ENCODE peak calls at places on chromosome 9, in five cellular contexts. One of them, this sample, is unnamed.

GRCh38 chr9:129281506-129282145 is 103.6 kb upstream of the IER5L start:
- DNase-seq in HuH-7: no peak
- DNase-seq in dermis microvascular lymphatic vessel endothelial cell: no peak
- DNase-seq in C1 segment of cervical spinal cord: no peak
- DNase-seq in HCT116: no peak
- DNase-seq in this sample: no peak

GRCh38 chr9:123784513-123784912 is 145.4 kb downstream of the DENND1A start:
- DNase-seq in HuH-7: no peak
- DNase-seq in dermis microvascular lymphatic vessel endothelial cell: no peak
- DNase-seq in C1 segment of cervical spinal cord: no peak
- DNase-seq in HCT116: no peak
- DNase-seq in this sample: no peak

GRCh38 chr9:137876781-137877386 is 698 bp upstream of the CACNA1B start:
- DNase-seq in HuH-7: no peak
- DNase-seq in dermis microvascular lymphatic vessel endothelial cell: no peak
- DNase-seq in C1 segment of cervical spinal cord: no peak
- DNase-seq in HCT116: no peak
- DNase-seq in this sample: no peak

GRCh38 chr9:130129425-130130061 is 42.7 kb upstream of the NCS1 start:
- DNase-seq in HuH-7: no peak
- DNase-seq in dermis microvascular lymphatic vessel endothelial cell: no peak
- DNase-seq in C1 segment of cervical spinal cord: no peak
- DNase-seq in HCT116: no peak
- DNase-seq in this sample: no peak

GRCh38 chr9:34187891-34188240 is 9.0 kb downstream of the UBAP1 start:
- DNase-seq in HuH-7: no peak
- DNase-seq in dermis microvascular lymphatic vessel endothelial cell: no peak
- DNase-seq in C1 segment of cervical spinal cord: no peak
- DNase-seq in HCT116: no peak
- DNase-seq in this sample: no peak

GRCh38 chr9:522658-523057 is 308.0 kb downstream of the DOCK8 start:
- DNase-seq in HuH-7: no peak
- DNase-seq in dermis microvascular lymphatic vessel endothelial cell: no peak
- DNase-seq in C1 segment of cervical spinal cord: no peak
- DNase-seq in HCT116: no peak
- DNase-seq in this sample: no peak

GRCh38 chr9:6944093-6944551 is 186.3 kb downstream of the KDM4C start:
- DNase-seq in HuH-7: no peak
- DNase-seq in dermis microvascular lymphatic vessel endothelial cell: peak
- DNase-seq in C1 segment of cervical spinal cord: no peak
- DNase-seq in HCT116: no peak
- DNase-seq in this sample: no peak

GRCh38 chr9:131870156-131870555 is 130.3 kb upstream of the RAPGEF1 start:
- DNase-seq in HuH-7: no peak
- DNase-seq in dermis microvascular lymphatic vessel endothelial cell: no peak
- DNase-seq in C1 segment of cervical spinal cord: no peak
- DNase-seq in HCT116: no peak
- DNase-seq in this sample: no peak

GRCh38 chr9:69571032-69571431 is 101.1 kb downstream of the APBA1 start:
- DNase-seq in HuH-7: no peak
- DNase-seq in dermis microvascular lymphatic vessel endothelial cell: peak
- DNase-seq in C1 segment of cervical spinal cord: no peak
- DNase-seq in HCT116: no peak
- DNase-seq in this sample: no peak

GRCh38 chr9:135583686-135584011 is 22.1 kb downstream of the PAEP start:
- DNase-seq in HuH-7: no peak
- DNase-seq in dermis microvascular lymphatic vessel endothelial cell: no peak
- DNase-seq in C1 segment of cervical spinal cord: no peak
- DNase-seq in HCT116: no peak
- DNase-seq in this sample: peak

GRCh38 chr9:115275753-115276152 is 157.8 kb upstream of the TNC start:
- DNase-seq in HuH-7: no peak
- DNase-seq in dermis microvascular lymphatic vessel endothelial cell: no peak
- DNase-seq in C1 segment of cervical spinal cord: no peak
- DNase-seq in HCT116: no peak
- DNase-seq in this sample: no peak

GRCh38 chr9:133545494-133546286 is 11.2 kb downstream of the ADAMTSL2 start:
- DNase-seq in HuH-7: no peak
- DNase-seq in dermis microvascular lymphatic vessel endothelial cell: peak
- DNase-seq in C1 segment of cervical spinal cord: no peak
- DNase-seq in HCT116: no peak
- DNase-seq in this sample: no peak

GRCh38 chr9:93470391-93470790 is 17.0 kb upstream of the FAM120AOS start:
- DNase-seq in HuH-7: no peak
- DNase-seq in dermis microvascular lymphatic vessel endothelial cell: no peak
- DNase-seq in C1 segment of cervical spinal cord: no peak
- DNase-seq in HCT116: no peak
- DNase-seq in this sample: no peak

GRCh38 chr9:98837516-98837915 is 30.0 kb downstream of the GALNT12 start:
- DNase-seq in HuH-7: no peak
- DNase-seq in dermis microvascular lymphatic vessel endothelial cell: no peak
- DNase-seq in C1 segment of cervical spinal cord: no peak
- DNase-seq in HCT116: no peak
- DNase-seq in this sample: no peak

GRCh38 chr9:92609142-92609500 is 60.8 kb downstream of the IPPK start:
- DNase-seq in HuH-7: no peak
- DNase-seq in dermis microvascular lymphatic vessel endothelial cell: no peak
- DNase-seq in C1 segment of cervical spinal cord: peak
- DNase-seq in HCT116: no peak
- DNase-seq in this sample: no peak

GRCh38 chr9:70043689-70044449 is at the start of gene MAMDC2:
- DNase-seq in HuH-7: peak
- DNase-seq in dermis microvascular lymphatic vessel endothelial cell: peak
- DNase-seq in C1 segment of cervical spinal cord: peak
- DNase-seq in HCT116: no peak
- DNase-seq in this sample: peak

GRCh38 chr9:105138306-105138801 is 106.1 kb upstream of the SLC44A1 start:
- DNase-seq in HuH-7: peak
- DNase-seq in dermis microvascular lymphatic vessel endothelial cell: no peak
- DNase-seq in C1 segment of cervical spinal cord: no peak
- DNase-seq in HCT116: no peak
- DNase-seq in this sample: peak

GRCh38 chr9:6113819-6114218 is 98.4 kb upstream of the RANBP6 start:
- DNase-seq in HuH-7: no peak
- DNase-seq in dermis microvascular lymphatic vessel endothelial cell: no peak
- DNase-seq in C1 segment of cervical spinal cord: no peak
- DNase-seq in HCT116: no peak
- DNase-seq in this sample: no peak

GRCh38 chr9:14086495-14086894 is 227.4 kb downstream of the NFIB start:
- DNase-seq in HuH-7: no peak
- DNase-seq in dermis microvascular lymphatic vessel endothelial cell: no peak
- DNase-seq in C1 segment of cervical spinal cord: no peak
- DNase-seq in HCT116: no peak
- DNase-seq in this sample: no peak

GRCh38 chr9:5799314-5799713 is 33.6 kb downstream of the ERMP1 start:
- DNase-seq in HuH-7: peak
- DNase-seq in dermis microvascular lymphatic vessel endothelial cell: peak
- DNase-seq in C1 segment of cervical spinal cord: peak
- DNase-seq in HCT116: peak
- DNase-seq in this sample: peak

GRCh38 chr9:33510264-33511183 is 13.5 kb upstream of the ANKRD18B start:
- DNase-seq in HuH-7: peak
- DNase-seq in dermis microvascular lymphatic vessel endothelial cell: peak
- DNase-seq in C1 segment of cervical spinal cord: peak
- DNase-seq in HCT116: no peak
- DNase-seq in this sample: peak

GRCh38 chr9:79969383-79969782 is 397.6 kb downstream of the TLE4 start:
- DNase-seq in HuH-7: no peak
- DNase-seq in dermis microvascular lymphatic vessel endothelial cell: no peak
- DNase-seq in C1 segment of cervical spinal cord: no peak
- DNase-seq in HCT116: no peak
- DNase-seq in this sample: no peak

GRCh38 chr9:124011460-124012301 is at the start of gene LHX2:
- DNase-seq in HuH-7: peak
- DNase-seq in dermis microvascular lymphatic vessel endothelial cell: peak
- DNase-seq in C1 segment of cervical spinal cord: no peak
- DNase-seq in HCT116: peak
- DNase-seq in this sample: peak

GRCh38 chr9:23342296-23342695 is 483.7 kb downstream of the ELAVL2 start:
- DNase-seq in HuH-7: peak
- DNase-seq in dermis microvascular lymphatic vessel endothelial cell: no peak
- DNase-seq in C1 segment of cervical spinal cord: no peak
- DNase-seq in HCT116: no peak
- DNase-seq in this sample: peak

GRCh38 chr9:13791816-13792215 is 512.3 kb upstream of the MPDZ start:
- DNase-seq in HuH-7: no peak
- DNase-seq in dermis microvascular lymphatic vessel endothelial cell: no peak
- DNase-seq in C1 segment of cervical spinal cord: no peak
- DNase-seq in HCT116: no peak
- DNase-seq in this sample: peak

GRCh38 chr9:12759767-12760166 is 15.1 kb upstream of the LURAP1L start:
- DNase-seq in HuH-7: no peak
- DNase-seq in dermis microvascular lymphatic vessel endothelial cell: no peak
- DNase-seq in C1 segment of cervical spinal cord: no peak
- DNase-seq in HCT116: no peak
- DNase-seq in this sample: no peak

GRCh38 chr9:126303488-126303887 is 23.1 kb upstream of the MVB12B start:
- DNase-seq in HuH-7: no peak
- DNase-seq in dermis microvascular lymphatic vessel endothelial cell: no peak
- DNase-seq in C1 segment of cervical spinal cord: no peak
- DNase-seq in HCT116: no peak
- DNase-seq in this sample: no peak

GRCh38 chr9:35910613-35911488 is 1.6 kb downstream of the SPAAR start:
- DNase-seq in HuH-7: peak
- DNase-seq in dermis microvascular lymphatic vessel endothelial cell: peak
- DNase-seq in C1 segment of cervical spinal cord: no peak
- DNase-seq in HCT116: peak
- DNase-seq in this sample: peak

GRCh38 chr9:75452512-75452911 is 364.2 kb downstream of the OSTF1 start:
- DNase-seq in HuH-7: no peak
- DNase-seq in dermis microvascular lymphatic vessel endothelial cell: no peak
- DNase-seq in C1 segment of cervical spinal cord: no peak
- DNase-seq in HCT116: no peak
- DNase-seq in this sample: no peak

GRCh38 chr9:123643518-123643917 is 286.4 kb downstream of the DENND1A start:
- DNase-seq in HuH-7: no peak
- DNase-seq in dermis microvascular lymphatic vessel endothelial cell: no peak
- DNase-seq in C1 segment of cervical spinal cord: no peak
- DNase-seq in HCT116: no peak
- DNase-seq in this sample: no peak

GRCh38 chr9:134662143-134662876 is 20.7 kb downstream of the COL5A1 start:
- DNase-seq in HuH-7: no peak
- DNase-seq in dermis microvascular lymphatic vessel endothelial cell: no peak
- DNase-seq in C1 segment of cervical spinal cord: no peak
- DNase-seq in HCT116: no peak
- DNase-seq in this sample: peak

GRCh38 chr9:136043386-136044054 is 51.6 kb downstream of the NACC2 start:
- DNase-seq in HuH-7: no peak
- DNase-seq in dermis microvascular lymphatic vessel endothelial cell: no peak
- DNase-seq in C1 segment of cervical spinal cord: no peak
- DNase-seq in HCT116: no peak
- DNase-seq in this sample: no peak

GRCh38 chr9:13575558-13575957 is 296.1 kb upstream of the MPDZ start:
- DNase-seq in HuH-7: no peak
- DNase-seq in dermis microvascular lymphatic vessel endothelial cell: peak
- DNase-seq in C1 segment of cervical spinal cord: no peak
- DNase-seq in HCT116: no peak
- DNase-seq in this sample: no peak

GRCh38 chr9:4654084-4654483 is 8.0 kb upstream of the PLPP6 start:
- DNase-seq in HuH-7: no peak
- DNase-seq in dermis microvascular lymphatic vessel endothelial cell: no peak
- DNase-seq in C1 segment of cervical spinal cord: no peak
- DNase-seq in HCT116: no peak
- DNase-seq in this sample: no peak

GRCh38 chr9:114827658-114828360 is 22.0 kb upstream of the TNFSF15 start:
- DNase-seq in HuH-7: no peak
- DNase-seq in dermis microvascular lymphatic vessel endothelial cell: no peak
- DNase-seq in C1 segment of cervical spinal cord: no peak
- DNase-seq in HCT116: no peak
- DNase-seq in this sample: no peak

GRCh38 chr9:119009253-119009652 is 360.0 kb downstream of the BRINP1 start:
- DNase-seq in HuH-7: no peak
- DNase-seq in dermis microvascular lymphatic vessel endothelial cell: no peak
- DNase-seq in C1 segment of cervical spinal cord: no peak
- DNase-seq in HCT116: no peak
- DNase-seq in this sample: no peak

GRCh38 chr9:121172726-121173487 is 28.8 kb downstream of the RAB14 start:
- DNase-seq in HuH-7: no peak
- DNase-seq in dermis microvascular lymphatic vessel endothelial cell: no peak
- DNase-seq in C1 segment of cervical spinal cord: no peak
- DNase-seq in HCT116: no peak
- DNase-seq in this sample: no peak

GRCh38 chr9:87184956-87185642 is 237.8 kb upstream of the GAS1 start:
- DNase-seq in HuH-7: no peak
- DNase-seq in dermis microvascular lymphatic vessel endothelial cell: no peak
- DNase-seq in C1 segment of cervical spinal cord: no peak
- DNase-seq in HCT116: no peak
- DNase-seq in this sample: no peak

This sample was measured in hepatocyte.